ENCODE peak calls at places on chromosomes 12 and 14, in five cellular contexts. P is right cardiac atrium, F is heart left ventricle, Y is GM12878, R is tibial nerve. E is an unnamed sample.

GRCh38 chr14:71242237-71242748 is 335.0 kb downstream of the PCNX1 start:
- DNase-seq in P (no peak), F (no peak), Y (no peak), R (no peak), E (no peak)

GRCh38 chr12:131901431-131902331 is 7.3 kb downstream of the ULK1 start:
- DNase-seq in P (peak; percentile 81), F (peak; percentile 77), Y (no peak), R (no peak), E (no peak)

GRCh38 chr14:34355584-34356266 is 106.3 kb downstream of the SPTSSA start:
- DNase-seq in P (no peak), F (no peak), Y (no peak), R (peak; percentile 34), E (peak; percentile 63)

GRCh38 chr12:112116232-112117060 is 7.9 kb upstream of the NAA25 start:
- DNase-seq in P (peak; percentile 89), F (peak; percentile 79), Y (no peak), R (peak; percentile 56), E (peak; percentile 83)

GRCh38 chr12:47838286-47838931 is 18.7 kb upstream of the HDAC7 start:
- DNase-seq in P (no peak), F (no peak), Y (no peak), R (peak; percentile 62), E (no peak)

GRCh38 chr14:54579606-54580005 is 12.7 kb downstream of the SAMD4A start:
- DNase-seq in P (no peak), F (no peak), Y (no peak), R (no peak), E (no peak)

GRCh38 chr12:123151679-123152454 is 977 bp upstream of the PITPNM2 start:
- DNase-seq in P (no peak), F (no peak), Y (no peak), R (no peak), E (no peak)

GRCh38 chr12:79127268-79127895 is 262.8 kb downstream of the SYT1 start:
- DNase-seq in P (no peak), F (no peak), Y (no peak), R (no peak), E (no peak)

GRCh38 chr14:101603096-101603495 is 41.8 kb downstream of the DIO3 start:
- DNase-seq in P (peak; percentile 21), F (no peak), Y (no peak), R (no peak), E (peak; percentile 9)

GRCh38 chr14:73460691-73461127 is 2.4 kb upstream of the NUMB start:
- DNase-seq in P (no peak), F (no peak), Y (no peak), R (peak; percentile 26), E (peak; percentile 50)
- H3K4me1 ChIP-seq in P (peaks cover 17% of the 10 kb centered on the region), F (peaks cover 83% of the 10 kb centered on the region), Y (peaks cover 18% of the 10 kb centered on the region), R (peaks cover 36% of the 10 kb centered on the region), E (peaks cover 56% of the 10 kb centered on the region)

DNA sequence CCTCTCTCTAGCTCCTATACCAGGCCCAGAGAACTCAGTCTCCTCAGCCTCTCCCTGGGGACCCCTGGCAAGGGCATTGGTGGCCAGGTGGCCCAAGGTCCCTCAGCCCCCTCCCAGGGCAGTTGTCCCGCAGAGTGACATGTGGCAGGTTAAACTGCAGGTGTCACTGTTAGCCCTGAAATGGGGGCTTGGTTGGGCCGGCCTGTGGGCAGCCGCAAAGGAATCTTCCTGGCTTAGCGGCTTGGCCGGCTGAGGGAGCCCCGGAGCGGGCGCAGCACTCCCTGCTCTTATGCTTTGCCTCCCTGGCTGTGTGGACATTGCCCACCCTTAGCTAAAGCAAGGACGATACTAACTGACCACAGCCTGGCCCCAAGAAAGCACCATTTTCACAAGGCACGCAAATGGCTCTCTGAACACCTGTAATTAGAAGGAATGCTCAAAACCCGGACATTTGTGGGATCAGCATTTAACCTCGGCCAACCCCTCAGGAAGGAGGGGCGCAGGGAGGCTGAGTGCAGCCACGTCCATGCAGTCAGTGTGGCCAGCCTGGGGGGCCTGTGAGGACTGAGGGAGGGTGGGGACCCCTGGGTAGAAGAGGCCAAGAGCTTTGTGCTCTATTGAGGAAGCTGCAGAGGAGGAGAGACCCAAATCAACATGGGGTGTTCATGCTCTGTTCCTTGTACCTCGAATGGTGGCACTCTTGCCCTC is 82.2 kb downstream of the PAPOLA start:
- DNase-seq in P (no peak), F (no peak), Y (no peak), R (no peak), E (no peak)
- H3K4me3 ChIP-seq in P (no peak overlapping the region), F (no peak overlapping the region), Y (no peak overlapping the region), R (no peak overlapping the region), E (no peak overlapping the region)

GRCh38 chr12:10067942-10068341 is 30.8 kb downstream of the CLEC1A start:
- DNase-seq in P (no peak), F (no peak), Y (no peak), R (no peak), E (no peak)
- H3K27me3 ChIP-seq in P (no peaks in the 10 kb centered on the region), F (no peaks in the 10 kb centered on the region), Y (no peaks in the 10 kb centered on the region), R (no peaks in the 10 kb centered on the region), E (no peaks in the 10 kb centered on the region)

GRCh38 chr14:94080606-94081385 is at the start of the genes DDX24 and IFI27L1:
- DNase-seq in P (peak; percentile 99), F (peak; percentile 98), Y (peak; percentile 85), R (peak; percentile 94), E (peak; percentile 97)
- H3K4me1 ChIP-seq in P (peaks cover 17% of the 10 kb centered on the region), F (peaks cover 51% of the 10 kb centered on the region), Y (peaks cover 3% of the 10 kb centered on the region), R (peaks cover 30% of the 10 kb centered on the region), E (peaks cover 52% of the 10 kb centered on the region)

GRCh38 chr12:96719671-96720362 is 187.2 kb upstream of the NEDD1 start:
- DNase-seq in P (no peak), F (no peak), Y (peak; percentile 54), R (no peak), E (no peak)

GRCh38 chr12:96720363-96720705 is 186.7 kb upstream of the NEDD1 start:
- DNase-seq in P (peak; percentile 37), F (peak; percentile 56), Y (no peak), R (no peak), E (no peak)
- H3K4me3 ChIP-seq in P (peak overlapping the region; percentile 59), F (peak overlapping the region; percentile 47), Y (peak overlapping the region; percentile 54), R (peak overlapping the region; percentile 20), E (peak overlapping the region; percentile 28)

DNA sequence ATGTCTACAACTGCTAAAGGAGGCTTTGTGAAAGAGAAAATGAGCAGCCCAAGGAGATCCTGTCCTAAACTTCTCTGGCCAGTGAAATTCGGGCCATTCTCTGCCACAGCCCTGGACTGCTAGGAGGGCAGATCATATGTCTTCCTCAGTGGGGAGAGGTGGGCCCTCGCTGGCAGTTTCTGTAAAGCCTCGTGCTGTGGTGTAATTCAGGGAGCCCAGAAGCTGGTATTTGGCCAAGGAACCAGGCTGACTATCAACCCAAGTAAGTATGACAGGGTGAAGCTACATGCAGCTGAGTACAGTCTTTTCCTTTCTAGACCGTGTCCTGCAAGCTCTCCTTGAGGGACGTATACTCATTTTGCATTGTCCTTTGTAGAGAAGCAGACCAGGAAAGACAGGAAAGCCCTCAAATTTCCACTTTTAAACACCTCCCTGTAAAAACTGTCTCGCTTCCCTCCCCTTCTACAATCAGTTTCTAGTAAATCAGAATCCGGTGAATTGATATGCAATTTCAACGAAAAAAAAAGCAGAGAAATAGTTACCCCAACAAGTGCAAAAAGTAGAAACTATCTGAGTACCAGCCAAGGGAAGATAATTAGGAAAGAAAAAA is 106.8 kb downstream of the DAD1 start:
- DNase-seq in P (no peak), F (no peak), Y (no peak), R (no peak), E (no peak)
- H3K27me3 ChIP-seq in P (no peaks in the 10 kb centered on the region), F (no peaks in the 10 kb centered on the region), Y (no peaks in the 10 kb centered on the region), R (no peaks in the 10 kb centered on the region), E (no peaks in the 10 kb centered on the region)

DNA sequence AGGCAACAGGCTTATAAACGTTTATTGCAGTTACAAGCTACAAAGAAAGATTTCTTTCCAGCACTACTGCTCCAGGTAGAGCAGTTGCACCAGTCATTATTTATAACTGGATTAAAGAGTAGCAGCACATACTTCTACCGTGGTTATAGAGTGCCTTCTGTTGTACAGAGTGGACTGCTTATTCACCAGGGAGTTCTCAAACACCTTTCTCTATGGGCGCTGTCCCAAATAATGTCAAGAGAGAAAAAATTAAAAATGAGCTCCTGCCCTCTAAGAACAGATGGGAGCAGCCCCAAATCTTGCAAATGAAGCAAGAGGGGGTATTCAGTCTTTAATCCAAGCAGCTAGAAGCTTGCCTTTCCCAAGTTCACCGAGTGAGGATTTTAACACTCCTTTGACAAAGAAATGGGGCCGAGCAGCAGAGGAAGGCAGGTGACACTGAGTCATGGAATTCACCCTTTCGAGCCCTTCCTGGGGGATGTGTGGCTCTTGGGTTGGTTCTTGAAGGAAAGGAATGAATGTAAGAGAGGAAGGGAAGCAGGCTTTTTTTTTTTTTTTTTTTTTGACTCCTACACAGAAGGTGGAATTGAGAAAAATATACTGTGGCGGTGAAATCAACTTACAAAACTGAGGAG is 181.2 kb downstream of the PRKCH start:
- DNase-seq in P (no peak), F (no peak), Y (no peak), R (no peak), E (no peak)
- H3K4me1 ChIP-seq in P (peaks cover 8% of the 10 kb centered on the region), F (peaks cover 74% of the 10 kb centered on the region), Y (peaks cover 30% of the 10 kb centered on the region), R (peaks cover 8% of the 10 kb centered on the region), E (no peaks in the 10 kb centered on the region)

GRCh38 chr12:49050507-49051372 is 9.9 kb downstream of the KMT2D start:
- DNase-seq in P (no peak), F (no peak), Y (no peak), R (no peak), E (no peak)

GRCh38 chr12:49049566-49050224 is 10.9 kb downstream of the KMT2D start:
- DNase-seq in P (no peak), F (no peak), Y (no peak), R (no peak), E (no peak)

GRCh38 chr12:49051777-49052438 is 8.7 kb downstream of the KMT2D start:
- DNase-seq in P (no peak), F (no peak), Y (no peak), R (no peak), E (no peak)

GRCh38 chr12:49052451-49053208 is 8.0 kb downstream of the KMT2D start:
- DNase-seq in P (no peak), F (no peak), Y (no peak), R (no peak), E (no peak)

GRCh38 chr12:49051373-49051764 is 9.2 kb downstream of the KMT2D start:
- DNase-seq in P (no peak), F (no peak), Y (no peak), R (no peak), E (no peak)
- H3K4me3 ChIP-seq in P (no peak overlapping the region), F (no peak overlapping the region), Y (no peak overlapping the region), R (no peak overlapping the region), E (no peak overlapping the region)